ENCODE peak calls at places on chromosomes 6 and 20, in eight cellular contexts. M is astrocyte, C is PC-9, K is HepG2, R is MM.1S, J is hepatocyte, G is neural progenitor cell, I is PC-3. U is an unnamed sample.

GRCh38 chr6:2748183-2748582 is 2.5 kb downstream of the MYLK4 start:
- DNase-seq in J (no peak), M (no peak), K (no peak), R (no peak), I (no peak), C (no peak), G (no peak), U (no peak)

GRCh38 chr6:124688369-124688768 is 273.9 kb upstream of the RNF217 start:
- DNase-seq in R (no peak), G (no peak), C (no peak), I (no peak), K (no peak), J (no peak), M (no peak), U (peak)

GRCh38 chr6:148780918-148781436 is 34.1 kb downstream of the UST start:
- DNase-seq in R (no peak), M (no peak), J (no peak), K (no peak), G (no peak), C (no peak), I (no peak), U (no peak)

GRCh38 chr6:144064402-144064830 is 31.0 kb downstream of the SF3B5 start:
- DNase-seq in K (no peak), J (peak), I (no peak), G (peak), C (no peak), M (no peak), R (no peak), U (no peak)

GRCh38 chr6:20846602-20847028 is 312.4 kb downstream of the CDKAL1 start:
- DNase-seq in I (peak), M (peak), C (no peak), G (no peak), K (no peak), R (no peak), J (no peak), U (peak)

GRCh38 chr6:87637106-87637505 is 47.2 kb downstream of the ORC3 start:
- DNase-seq in I (no peak), K (no peak), G (no peak), J (no peak), R (no peak), M (no peak), C (no peak), U (no peak)

GRCh38 chr20:42714298-42715141 is 475.2 kb downstream of the PTPRT start:
- DNase-seq in C (no peak), R (no peak), M (no peak), G (no peak), K (no peak), I (no peak), J (no peak), U (no peak)

GRCh38 chr6:128600397-128600951 is 80.1 kb upstream of the PTPRK start:
- DNase-seq in G (no peak), K (no peak), I (peak), J (peak), R (peak), C (peak), M (peak), U (peak)

GRCh38 chr6:24145690-24146131 is 19.7 kb downstream of the NRSN1 start:
- DNase-seq in C (no peak), K (peak), G (no peak), R (no peak), M (no peak), I (no peak), J (no peak), U (no peak)

GRCh38 chr6:133645000-133645619 is 243.8 kb upstream of the TCF21 start:
- DNase-seq in M (peak), R (no peak), G (no peak), J (peak), I (no peak), C (no peak), K (no peak), U (peak)

GRCh38 chr20:43388267-43389081 is 69.2 kb upstream of the SRSF6 start:
- DNase-seq in G (no peak), K (no peak), I (no peak), J (no peak), M (peak), C (no peak), R (no peak), U (no peak)

GRCh38 chr6:34462561-34462971 is 3.3 kb upstream of the PACSIN1 start:
- DNase-seq in M (no peak), C (peak), I (peak), G (peak), J (peak), K (peak), R (no peak), U (peak)

GRCh38 chr6:82458147-82458546 is 94.5 kb downstream of the TPBG start:
- DNase-seq in M (no peak), K (no peak), I (peak), J (no peak), G (no peak), R (no peak), C (peak), U (no peak)

GRCh38 chr20:9411833-9412232 is 102.6 kb upstream of the LAMP5 start:
- DNase-seq in M (no peak), C (no peak), I (no peak), R (no peak), J (no peak), K (no peak), G (no peak), U (no peak)

GRCh38 chr6:25590986-25591385 is 61.0 kb upstream of the SCGN start:
- DNase-seq in K (no peak), R (no peak), J (no peak), M (no peak), G (no peak), C (no peak), I (no peak), U (no peak)

GRCh38 chr6:157946865-157947532 is 34.7 kb upstream of the SYNJ2 start:
- DNase-seq in I (peak), R (peak), C (no peak), K (peak), M (no peak), J (no peak), G (peak), U (no peak)

GRCh38 chr20:62994850-62995249 is 11.9 kb downstream of the BHLHE23 start:
- DNase-seq in I (no peak), C (no peak), R (no peak), M (no peak), G (no peak), J (no peak), K (no peak), U (no peak)

GRCh38 chr6:36874016-36874442 is 574 bp downstream of the PPIL1 start:
- DNase-seq in K (no peak), C (no peak), J (no peak), R (no peak), M (peak), I (peak), G (no peak), U (peak)

GRCh38 chr20:46030290-46031013 is 1.4 kb downstream of the SLC12A5 start:
- DNase-seq in I (no peak), C (no peak), R (no peak), M (no peak), G (peak), K (no peak), J (no peak), U (no peak)

GRCh38 chr20:33229843-33230242 is 6.0 kb upstream of the BPIFA1 start:
- DNase-seq in M (no peak), K (peak), J (no peak), G (peak), C (no peak), I (no peak), R (no peak), U (no peak)

GRCh38 chr6:111566873-111567517 is 38.7 kb downstream of the TRAF3IP2 start:
- DNase-seq in I (no peak), K (no peak), C (no peak), R (no peak), G (no peak), J (peak), M (peak), U (peak)

GRCh38 chr6:35050291-35050987 is 90.7 kb downstream of the TCP11 start:
- DNase-seq in M (no peak), C (no peak), I (no peak), K (no peak), J (no peak), G (no peak), R (no peak), U (no peak)

GRCh38 chr20:57323034-57323433 is 6.6 kb upstream of the SPO11 start:
- DNase-seq in R (no peak), C (peak), G (peak), K (no peak), J (peak), I (peak), M (peak), U (no peak)

GRCh38 chr20:5400164-5400762 is 83.5 kb upstream of the PROKR2 start:
- DNase-seq in K (peak), I (peak), G (peak), M (peak), J (peak), R (peak), C (no peak), U (peak)

GRCh38 chr6:113147544-113147943 is 709.6 kb upstream of the MARCKS start:
- DNase-seq in C (no peak), G (no peak), J (no peak), M (peak), I (no peak), K (no peak), R (no peak), U (peak)

GRCh38 chr6:15456422-15456821 is 206.4 kb downstream of the DTNBP1 start:
- DNase-seq in I (peak), M (no peak), K (no peak), C (peak), G (no peak), R (no peak), J (no peak), U (no peak)

GRCh38 chr6:25670793-25671513 is 18.9 kb downstream of the SCGN start:
- DNase-seq in G (no peak), I (peak), J (peak), K (no peak), C (peak), R (no peak), M (no peak), U (no peak)

GRCh38 chr6:111522393-111523020 is 39.5 kb upstream of the REV3L start:
- DNase-seq in J (no peak), I (no peak), M (no peak), G (no peak), K (no peak), C (no peak), R (no peak), U (no peak)

GRCh38 chr6:44298055-44298803 is 14.9 kb downstream of the AARS2 start:
- DNase-seq in C (no peak), R (no peak), I (no peak), K (no peak), M (no peak), J (no peak), G (no peak), U (no peak)

GRCh38 chr6:44298864-44299263 is 14.3 kb downstream of the AARS2 start:
- DNase-seq in J (no peak), R (no peak), M (no peak), I (no peak), C (no peak), G (no peak), K (no peak), U (no peak)

GRCh38 chr6:44300424-44300823 is 12.7 kb downstream of the AARS2 start:
- DNase-seq in K (no peak), M (no peak), R (no peak), J (no peak), C (no peak), G (no peak), I (no peak), U (no peak)

GRCh38 chr6:44294832-44295791 is 18.0 kb downstream of the AARS2 start:
- DNase-seq in C (no peak), I (no peak), J (no peak), G (no peak), R (no peak), M (no peak), K (no peak), U (no peak)

DNA sequence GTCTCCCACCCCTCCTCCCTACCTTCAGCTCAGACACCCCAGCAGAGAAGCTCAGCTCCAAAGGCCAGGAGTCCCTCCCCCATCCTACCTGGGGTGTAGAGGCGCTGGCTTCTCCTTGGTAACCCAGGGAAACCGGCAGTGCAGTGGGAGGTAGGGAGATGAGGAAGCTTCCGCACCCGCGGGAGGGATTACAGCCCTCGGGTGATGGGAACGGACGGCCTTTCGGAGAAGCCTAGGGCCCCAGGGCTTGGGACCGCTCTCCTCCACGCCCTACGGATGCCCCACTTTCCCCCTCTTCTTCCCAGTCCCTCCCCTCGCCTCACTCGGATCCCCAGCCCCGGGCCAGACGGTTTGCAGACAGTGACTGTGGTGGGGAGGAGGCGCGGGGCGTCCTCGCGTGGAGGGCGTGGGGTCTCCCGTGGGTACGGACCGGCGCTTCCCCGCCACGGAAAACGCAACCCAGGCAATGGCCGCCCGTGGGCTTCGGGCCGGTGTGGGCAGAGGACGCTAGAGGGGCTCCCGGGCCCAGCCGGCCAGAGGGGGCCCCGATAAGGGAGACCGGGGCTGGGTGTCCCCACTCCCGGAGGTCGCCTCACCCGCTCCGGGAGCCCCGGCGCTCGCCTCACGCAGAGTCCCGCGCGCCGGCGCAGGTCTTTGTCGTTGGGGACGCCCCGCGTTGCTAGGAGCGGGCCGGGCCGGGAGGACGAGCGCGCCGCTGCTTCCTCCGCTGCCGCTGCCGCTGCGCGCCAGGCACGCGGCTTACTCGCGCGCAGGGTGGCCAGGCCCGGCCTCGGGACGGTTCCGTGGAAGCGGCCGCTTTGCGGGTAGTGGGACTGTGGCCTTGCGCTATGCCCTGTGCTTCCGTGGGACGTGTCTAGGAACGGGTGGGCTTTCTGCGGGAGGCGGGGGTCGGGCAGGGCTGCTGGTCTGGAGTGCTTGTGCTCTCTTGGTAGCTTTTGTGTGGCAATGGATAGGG is 15.8 kb downstream of the AARS2 start:
- DNase-seq in J (peak), M (no peak), R (no peak), G (peak), I (peak), C (no peak), K (no peak), U (no peak)
- TF ChIP-seq EZH2 in J (no peak), M (peak), R (no peak), G (peak), I (peak), C (no peak), K (no peak), U (peak)

GRCh38 chr6:136774228-136775041 is 17.8 kb downstream of the MAP3K5 start:
- DNase-seq in C (peak), G (no peak), I (peak), K (no peak), R (no peak), J (no peak), M (peak), U (peak)
- H3K4me2 ChIP-seq in C (peak), G (no peak), I (no peak), K (no peak), R (no peak), J (no peak), M (peak), U (no peak)

GRCh38 chr6:53014034-53014433 is 18.9 kb upstream of the GSTA4 start:
- DNase-seq in I (no peak), M (no peak), J (peak), G (no peak), R (no peak), C (peak), K (no peak), U (peak)

GRCh38 chr6:53011993-53012392 is 16.9 kb upstream of the GSTA4 start:
- DNase-seq in M (no peak), I (peak), C (peak), J (no peak), R (no peak), G (no peak), K (no peak), U (peak)

GRCh38 chr6:53018443-53018842 is 23.4 kb upstream of the GSTA4 start:
- DNase-seq in J (no peak), I (no peak), C (no peak), K (no peak), G (no peak), R (no peak), M (no peak), U (no peak)

GRCh38 chr6:53015486-53015885 is 20.4 kb upstream of the GSTA4 start:
- DNase-seq in I (no peak), M (no peak), J (no peak), C (no peak), R (no peak), G (no peak), K (no peak), U (no peak)

DNA sequence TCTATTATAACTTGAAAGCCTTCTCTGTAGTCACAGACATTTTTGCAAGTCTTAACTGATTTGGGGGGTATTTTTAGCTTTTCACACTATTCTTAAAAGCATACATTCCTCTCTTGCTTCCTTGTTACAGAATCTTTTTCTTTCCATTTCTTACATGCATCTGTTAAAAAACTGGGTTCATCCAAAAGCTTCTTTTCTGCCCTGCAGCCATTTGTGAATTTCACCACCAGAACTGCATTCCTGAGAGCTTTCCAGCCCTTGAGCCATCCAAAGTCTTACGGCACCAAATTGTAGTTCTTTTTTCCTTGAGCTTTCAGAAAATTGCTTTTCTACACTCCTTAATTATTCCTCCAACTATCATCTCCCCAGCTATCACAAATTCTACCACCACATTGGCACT is 19.7 kb upstream of the GSTA4 start:
- DNase-seq in I (no peak), C (peak), K (no peak), M (no peak), J (no peak), R (no peak), G (no peak), U (no peak)
- TF ChIP-seq EZH2 in I (no peak), C (no peak), K (no peak), M (no peak), J (no peak), R (no peak), G (no peak), U (no peak)

DNA sequence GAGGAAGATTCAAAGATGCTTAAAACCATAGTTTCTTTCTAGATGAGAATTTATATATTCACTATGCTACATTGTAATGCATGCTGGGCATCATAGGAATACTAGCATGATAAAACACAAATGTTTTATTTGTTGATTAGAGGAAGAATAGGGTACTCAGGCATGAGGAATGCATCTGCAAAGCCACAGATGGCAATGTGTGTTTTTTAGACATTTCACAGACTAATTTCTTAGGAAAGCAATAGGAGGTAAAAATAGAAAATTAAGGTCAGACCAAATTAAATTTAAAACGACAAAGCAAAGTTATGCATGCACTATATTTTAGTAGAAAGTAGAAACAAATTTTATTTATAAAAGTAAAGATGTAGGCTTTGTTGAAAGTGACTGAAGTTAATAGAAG is 2.1 kb downstream of the TTK start:
- DNase-seq in I (no peak), R (no peak), G (no peak), J (no peak), M (no peak), C (no peak), K (no peak), U (no peak)
- H3K4me2 ChIP-seq in I (peak), R (no peak), G (peak), J (no peak), M (no peak), C (peak), K (no peak), U (peak)

GRCh38 chr6:137494281-137494966 is at the start of gene OLIG3:
- DNase-seq in C (no peak), J (no peak), G (peak), I (no peak), M (no peak), R (no peak), K (no peak), U (no peak)

GRCh38 chr6:137494967-137495595 is 887 bp upstream of the OLIG3 start:
- DNase-seq in I (no peak), G (peak), K (no peak), C (no peak), R (no peak), J (no peak), M (no peak), U (peak)

GRCh38 chr6:137492289-137492688 is 1.9 kb downstream of the OLIG3 start:
- DNase-seq in M (no peak), C (no peak), I (no peak), K (no peak), G (peak), R (no peak), J (no peak), U (no peak)

GRCh38 chr6:137492771-137493217 is 1.4 kb downstream of the OLIG3 start:
- DNase-seq in I (no peak), K (no peak), G (no peak), R (no peak), M (no peak), J (no peak), C (no peak), U (no peak)

GRCh38 chr6:137493218-137494038 is 766 bp downstream of the OLIG3 start:
- DNase-seq in J (no peak), I (no peak), G (peak), M (no peak), K (no peak), C (no peak), R (no peak), U (no peak)
- TF ChIP-seq EZH2 in J (peak), I (no peak), G (peak), M (peak), K (no peak), C (no peak), R (no peak), U (peak)

DNA sequence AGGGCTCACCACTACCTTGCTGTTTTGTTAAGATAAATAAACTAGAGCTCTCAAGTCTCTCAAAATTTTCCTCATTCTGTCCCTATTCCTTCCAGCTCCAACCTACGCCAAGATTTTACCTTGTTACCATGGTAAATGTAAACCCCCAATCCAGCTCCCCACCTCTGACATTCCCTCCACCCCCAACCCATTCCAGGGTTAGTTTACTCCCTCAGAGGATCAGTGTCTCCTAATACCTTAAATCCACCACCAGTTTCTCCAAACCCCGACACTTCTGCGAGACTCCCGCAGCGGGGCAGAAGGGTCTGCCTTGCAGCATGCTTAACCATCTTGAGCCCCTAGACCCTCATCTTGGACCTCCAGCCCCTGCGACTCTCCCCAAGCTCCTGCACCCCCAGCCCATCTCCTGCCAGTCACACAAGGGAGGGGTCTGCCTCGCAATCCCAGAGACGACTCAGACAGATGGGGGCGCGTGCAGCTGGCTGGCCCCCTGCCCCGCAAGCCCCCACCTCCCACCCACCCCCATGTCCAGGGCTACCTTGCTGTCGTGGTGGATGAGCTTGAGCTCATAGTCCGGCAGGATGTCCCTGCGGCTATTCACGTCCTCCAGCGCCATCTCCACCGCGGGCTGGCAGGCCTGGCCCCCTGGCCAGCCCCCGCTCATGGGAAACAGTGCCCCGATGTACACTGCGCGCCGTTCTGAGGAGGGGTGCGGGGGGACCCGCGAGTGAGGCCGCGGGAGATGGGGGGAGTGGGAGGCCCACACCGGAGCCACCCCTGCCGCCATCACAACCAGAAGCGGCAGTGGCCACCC is 5.8 kb downstream of the GABBR1 start:
- DNase-seq in I (no peak), K (no peak), M (no peak), R (no peak), G (peak), C (no peak), J (peak), U (no peak)
- H3K4me2 ChIP-seq in I (no peak), K (no peak), M (peak), R (peak), G (peak), C (no peak), J (peak), U (peak)

U was measured in fibroblast of lung.